ENCODE peak calls at places on chromosomes 16 and 17, in four cellular contexts. One of them, this sample, is unnamed.

GRCh38 chr16:53090591-53091507 is 36.1 kb downstream of the CHD9 start:
- DNase-seq in endodermal cell: no peak
- DNase-seq in WERI-Rb-1: no peak
- DNase-seq in body of pancreas: peak; percentile 51
- DNase-seq in this sample: peak; percentile 80

GRCh38 chr16:27318399-27319256 is 4.9 kb downstream of the IL4R start:
- DNase-seq in endodermal cell: peak; percentile 55
- DNase-seq in WERI-Rb-1: no peak
- DNase-seq in body of pancreas: no peak
- DNase-seq in this sample: peak; percentile 67

GRCh38 chr17:67689534-67690177 is 28.1 kb upstream of the NOL11 start:
- DNase-seq in endodermal cell: peak; percentile 70
- DNase-seq in WERI-Rb-1: peak; percentile 55
- DNase-seq in body of pancreas: peak; percentile 62
- DNase-seq in this sample: peak; percentile 84

GRCh38 chr17:21817791-21818364 is 125.6 kb downstream of the KCNJ18 start:
- DNase-seq in endodermal cell: no peak
- DNase-seq in WERI-Rb-1: no peak
- DNase-seq in body of pancreas: no peak
- DNase-seq in this sample: peak; percentile 68

GRCh38 chr16:35559911-35560636 is 2100.7 kb downstream of the TP53TG3F start:
- DNase-seq in endodermal cell: no peak
- DNase-seq in WERI-Rb-1: no peak
- DNase-seq in body of pancreas: no peak
- DNase-seq in this sample: no peak

GRCh38 chr17:30477758-30478115 is 529 bp downstream of the GOSR1 start:
- DNase-seq in endodermal cell: no peak
- DNase-seq in WERI-Rb-1: no peak
- DNase-seq in body of pancreas: no peak
- DNase-seq in this sample: peak; percentile 85

GRCh38 chr16:27498916-27499658 is 50.6 kb downstream of the GTF3C1 start:
- DNase-seq in endodermal cell: no peak
- DNase-seq in WERI-Rb-1: peak; percentile 73
- DNase-seq in body of pancreas: no peak
- DNase-seq in this sample: peak; percentile 35

GRCh38 chr17:52201764-52202571 is 43.5 kb upstream of the CA10 start:
- DNase-seq in endodermal cell: no peak
- DNase-seq in WERI-Rb-1: no peak
- DNase-seq in body of pancreas: no peak
- DNase-seq in this sample: no peak

GRCh38 chr17:64053101-64053500 is 32.7 kb upstream of the ICAM2 start:
- DNase-seq in endodermal cell: no peak
- DNase-seq in WERI-Rb-1: no peak
- DNase-seq in body of pancreas: no peak
- DNase-seq in this sample: no peak

GRCh38 chr17:64054304-64054703 is 33.9 kb upstream of the ICAM2 start:
- DNase-seq in endodermal cell: no peak
- DNase-seq in WERI-Rb-1: no peak
- DNase-seq in body of pancreas: no peak
- DNase-seq in this sample: no peak

GRCh38 chr17:64051153-64051552 is 30.7 kb upstream of the ICAM2 start:
- DNase-seq in endodermal cell: no peak
- DNase-seq in WERI-Rb-1: no peak
- DNase-seq in body of pancreas: no peak
- DNase-seq in this sample: no peak

GRCh38 chr17:64045176-64045575 is 24.7 kb upstream of the ICAM2 start:
- DNase-seq in endodermal cell: no peak
- DNase-seq in WERI-Rb-1: no peak
- DNase-seq in body of pancreas: no peak
- DNase-seq in this sample: no peak

GRCh38 chr17:64048805-64049204 is 28.4 kb upstream of the ICAM2 start:
- DNase-seq in endodermal cell: no peak
- DNase-seq in WERI-Rb-1: no peak
- DNase-seq in body of pancreas: no peak
- DNase-seq in this sample: no peak
- H3K36me3 ChIP-seq in endodermal cell: peaks cover 27% of the 10 kb centered on the region
- H3K36me3 ChIP-seq in WERI-Rb-1: peaks cover 79% of the 10 kb centered on the region
- H3K36me3 ChIP-seq in body of pancreas: peaks cover 83% of the 10 kb centered on the region
- H3K36me3 ChIP-seq in this sample: peaks cover 69% of the 10 kb centered on the region

GRCh38 chr16:3127745-3128144 is 7.1 kb upstream of the ZNF213 start:
- DNase-seq in endodermal cell: peak; percentile 78
- DNase-seq in WERI-Rb-1: peak; percentile 87
- DNase-seq in body of pancreas: no peak
- DNase-seq in this sample: no peak
- H3K27ac ChIP-seq in endodermal cell: no peak overlapping the region
- H3K27ac ChIP-seq in WERI-Rb-1: peak overlapping the region; percentile 62
- H3K27ac ChIP-seq in body of pancreas: no peak overlapping the region
- H3K27ac ChIP-seq in this sample: no peak overlapping the region

GRCh38 chr17:16374539-16374938 is 6.4 kb upstream of the UBB start:
- DNase-seq in endodermal cell: no peak
- DNase-seq in WERI-Rb-1: no peak
- DNase-seq in body of pancreas: no peak
- DNase-seq in this sample: no peak
- H3K36me3 ChIP-seq in endodermal cell: no peaks in the 10 kb centered on the region
- H3K36me3 ChIP-seq in WERI-Rb-1: no peaks in the 10 kb centered on the region
- H3K36me3 ChIP-seq in body of pancreas: no peaks in the 10 kb centered on the region
- H3K36me3 ChIP-seq in this sample: no peaks in the 10 kb centered on the region

GRCh38 chr16:11345040-11345862 is at the start of gene RMI2:
- DNase-seq in endodermal cell: peak; percentile 98
- DNase-seq in WERI-Rb-1: peak; percentile 97
- DNase-seq in body of pancreas: peak; percentile 97
- DNase-seq in this sample: peak; percentile 100
- H3K27ac ChIP-seq in endodermal cell: no peak within 1 kb of the TSS
- H3K27ac ChIP-seq in WERI-Rb-1: peak within 1 kb of the TSS; percentile 79
- H3K27ac ChIP-seq in body of pancreas: no peak within 1 kb of the TSS
- H3K27ac ChIP-seq in this sample: peak within 1 kb of the TSS; percentile 30

GRCh38 chr17:4177732-4178131 is 34.7 kb downstream of the CYB5D2 start:
- DNase-seq in endodermal cell: no peak
- DNase-seq in WERI-Rb-1: no peak
- DNase-seq in body of pancreas: no peak
- DNase-seq in this sample: peak; percentile 59
- H3K36me3 ChIP-seq in endodermal cell: peaks cover 94% of the 10 kb centered on the region
- H3K36me3 ChIP-seq in WERI-Rb-1: peaks cover 88% of the 10 kb centered on the region
- H3K36me3 ChIP-seq in body of pancreas: peaks cover 51% of the 10 kb centered on the region
- H3K36me3 ChIP-seq in this sample: peaks cover 70% of the 10 kb centered on the region

DNA sequence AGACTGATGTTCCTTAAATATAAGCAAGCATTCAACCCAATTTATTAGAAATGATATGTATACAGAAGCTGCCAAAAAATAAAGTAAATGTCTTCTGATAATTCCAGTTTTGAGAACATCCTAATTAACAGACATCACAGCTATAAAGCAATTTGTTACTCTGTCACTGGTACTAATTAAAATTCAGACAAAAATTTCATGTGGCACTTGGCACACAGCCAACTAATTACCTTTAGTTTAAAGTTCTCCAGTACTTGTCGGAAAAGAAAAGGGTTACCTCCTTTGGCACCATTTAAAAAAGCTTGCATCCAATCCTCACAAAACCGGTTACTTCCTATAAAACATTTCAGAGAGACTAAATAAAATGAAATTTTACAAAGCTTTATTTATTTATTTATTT is 8.8 kb downstream of the C17orf75 start:
- DNase-seq in endodermal cell: peak; percentile 2
- DNase-seq in WERI-Rb-1: no peak
- DNase-seq in body of pancreas: no peak
- DNase-seq in this sample: no peak
- H3K27ac ChIP-seq in endodermal cell: no peak overlapping the region
- H3K27ac ChIP-seq in WERI-Rb-1: no peak overlapping the region
- H3K27ac ChIP-seq in body of pancreas: no peak overlapping the region
- H3K27ac ChIP-seq in this sample: no peak overlapping the region

GRCh38 chr16:85645021-85645589 is 32.0 kb downstream of the GSE1 start:
- DNase-seq in endodermal cell: no peak
- DNase-seq in WERI-Rb-1: no peak
- DNase-seq in body of pancreas: no peak
- DNase-seq in this sample: no peak

GRCh38 chr16:85648070-85648714 is 35.1 kb downstream of the GSE1 start:
- DNase-seq in endodermal cell: no peak
- DNase-seq in WERI-Rb-1: no peak
- DNase-seq in body of pancreas: no peak
- DNase-seq in this sample: no peak

GRCh38 chr16:85646976-85647375 is 33.9 kb downstream of the GSE1 start:
- DNase-seq in endodermal cell: no peak
- DNase-seq in WERI-Rb-1: no peak
- DNase-seq in body of pancreas: no peak
- DNase-seq in this sample: no peak

GRCh38 chr16:85644093-85644712 is 31.1 kb downstream of the GSE1 start:
- DNase-seq in endodermal cell: no peak
- DNase-seq in WERI-Rb-1: no peak
- DNase-seq in body of pancreas: no peak
- DNase-seq in this sample: no peak

DNA sequence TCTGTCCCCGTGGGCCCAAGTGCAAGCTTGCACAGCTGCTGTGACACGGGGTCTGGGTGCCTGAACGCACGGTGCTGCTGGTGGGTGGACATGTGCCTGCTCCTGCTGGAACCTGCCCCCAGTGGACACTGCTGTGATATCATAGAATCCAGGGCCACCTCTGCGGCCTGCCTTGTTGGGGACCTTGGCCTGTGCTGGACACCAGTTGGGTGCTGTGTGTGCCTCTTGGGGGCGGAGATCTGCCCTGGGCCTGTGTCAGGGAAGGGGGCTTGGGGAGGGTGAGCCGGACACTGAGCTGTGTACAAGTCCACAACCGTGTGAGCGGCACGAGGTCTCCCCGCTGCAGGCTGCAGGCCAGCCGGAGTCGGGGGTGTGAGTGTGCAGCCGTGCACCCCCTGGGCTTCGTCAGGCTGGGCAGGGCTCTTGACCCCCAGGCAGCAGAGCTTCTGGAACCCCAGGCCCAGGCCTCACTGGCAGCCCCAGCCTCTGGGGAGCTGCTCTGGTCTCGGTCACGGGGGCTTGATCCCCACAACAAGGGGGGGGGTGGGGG is 33.3 kb downstream of the GSE1 start:
- DNase-seq in endodermal cell: no peak
- DNase-seq in WERI-Rb-1: no peak
- DNase-seq in body of pancreas: no peak
- DNase-seq in this sample: no peak
- H3K36me3 ChIP-seq in endodermal cell: peaks cover 23% of the 10 kb centered on the region
- H3K36me3 ChIP-seq in WERI-Rb-1: peaks cover 45% of the 10 kb centered on the region
- H3K36me3 ChIP-seq in body of pancreas: no peaks in the 10 kb centered on the region
- H3K36me3 ChIP-seq in this sample: no peaks in the 10 kb centered on the region

GRCh38 chr17:332558-333322 is 19.9 kb downstream of the RPH3AL start:
- DNase-seq in endodermal cell: peak; percentile 53
- DNase-seq in WERI-Rb-1: no peak
- DNase-seq in body of pancreas: peak; percentile 51
- DNase-seq in this sample: peak; percentile 92
- H3K27ac ChIP-seq in endodermal cell: no peak overlapping the region
- H3K27ac ChIP-seq in WERI-Rb-1: no peak overlapping the region
- H3K27ac ChIP-seq in body of pancreas: peak overlapping the region; percentile 95
- H3K27ac ChIP-seq in this sample: no peak overlapping the region

GRCh38 chr17:1074886-1075665 is 78.1 kb downstream of the TIMM22 start:
- DNase-seq in endodermal cell: peak; percentile 42
- DNase-seq in WERI-Rb-1: peak; percentile 69
- DNase-seq in body of pancreas: no peak
- DNase-seq in this sample: no peak
- H3K36me3 ChIP-seq in endodermal cell: no peaks in the 10 kb centered on the region
- H3K36me3 ChIP-seq in WERI-Rb-1: peaks cover 12% of the 10 kb centered on the region
- H3K36me3 ChIP-seq in body of pancreas: no peaks in the 10 kb centered on the region
- H3K36me3 ChIP-seq in this sample: peaks cover 30% of the 10 kb centered on the region

GRCh38 chr17:29077320-29077719 is 34.4 kb downstream of the PIPOX start:
- DNase-seq in endodermal cell: no peak
- DNase-seq in WERI-Rb-1: no peak
- DNase-seq in body of pancreas: no peak
- DNase-seq in this sample: peak; percentile 55
- H3K27ac ChIP-seq in endodermal cell: no peak overlapping the region
- H3K27ac ChIP-seq in WERI-Rb-1: no peak overlapping the region
- H3K27ac ChIP-seq in body of pancreas: no peak overlapping the region
- H3K27ac ChIP-seq in this sample: no peak overlapping the region

This sample was measured in osteoblast.